ENCODE peak calls at places on chromosomes 7 and 10, in seven cellular contexts. V, R, L, K, D, H and J are unnamed samples.

GRCh38 chr10:88152720-88153119 is 289.3 kb downstream of the PTEN start:
- DNase-seq in L (no peak), V (no peak), R (peak), K (no peak), H (peak), D (peak), J (no peak)

GRCh38 chr7:141210862-141211261 is 137.0 kb downstream of the TMEM178B start:
- DNase-seq in D (no peak), R (no peak), K (no peak), H (no peak), L (no peak), V (no peak), J (no peak)

GRCh38 chr10:130766071-130766470 is 545.5 kb downstream of the TCERG1L start:
- DNase-seq in H (no peak), R (no peak), K (no peak), V (no peak), L (no peak), D (no peak), J (no peak)

GRCh38 chr10:111410740-111411139 is 333.9 kb downstream of the ADRA2A start:
- DNase-seq in V (no peak), K (no peak), R (no peak), D (no peak), L (no peak), H (no peak), J (no peak)

GRCh38 chr10:43076311-43076875 is 476 bp upstream of the RET start:
- DNase-seq in V (no peak), L (no peak), H (no peak), K (peak), R (peak), D (no peak), J (no peak)

GRCh38 chr7:590731-591551 is 71.3 kb upstream of the PDGFA start:
- DNase-seq in K (no peak), D (no peak), R (no peak), H (no peak), L (no peak), V (peak), J (no peak)

GRCh38 chr7:150849204-150849775 is 3.0 kb upstream of the AOC1 start:
- DNase-seq in H (no peak), R (no peak), V (peak), L (no peak), D (no peak), K (no peak), J (no peak)

GRCh38 chr10:24952701-24953349 is 419 bp upstream of the PRTFDC1 start:
- DNase-seq in V (peak), D (peak), L (no peak), K (peak), R (peak), H (no peak), J (peak)

GRCh38 chr7:1720325-1720724 is 50.2 kb downstream of the ELFN1 start:
- DNase-seq in K (no peak), V (no peak), H (no peak), D (no peak), R (no peak), L (no peak), J (no peak)

GRCh38 chr7:37284805-37285211 is 163.9 kb downstream of the ELMO1 start:
- DNase-seq in K (peak), V (peak), L (peak), H (peak), D (no peak), R (no peak), J (peak)

GRCh38 chr7:117395743-117396142 is 31.6 kb downstream of the ASZ1 start:
- DNase-seq in V (no peak), R (no peak), K (no peak), L (no peak), D (no peak), H (no peak), J (no peak)

GRCh38 chr10:24407928-24408327 is 199.0 kb downstream of the KIAA1217 start:
- DNase-seq in H (no peak), V (no peak), D (no peak), L (no peak), K (no peak), R (no peak), J (no peak)

GRCh38 chr7:104934665-104935064 is 79.3 kb upstream of the KMT2E start:
- DNase-seq in K (no peak), R (no peak), V (no peak), D (no peak), H (no peak), L (no peak), J (no peak)

GRCh38 chr7:48307041-48307714 is 135.9 kb downstream of the ABCA13 start:
- DNase-seq in H (no peak), V (no peak), K (no peak), L (no peak), R (no peak), D (peak), J (no peak)

GRCh38 chr10:17109475-17110207 is 20.0 kb downstream of the CUBN start:
- DNase-seq in V (no peak), R (peak), K (no peak), L (no peak), H (no peak), D (peak), J (no peak)

GRCh38 chr7:25716421-25716820 is 435.6 kb upstream of the NFE2L3 start:
- DNase-seq in V (no peak), K (no peak), R (no peak), D (no peak), L (no peak), H (no peak), J (no peak)

GRCh38 chr7:114081606-114082425 is 163.0 kb upstream of the PPP1R3A start:
- DNase-seq in L (no peak), H (peak), V (no peak), R (peak), D (peak), K (no peak), J (no peak)

GRCh38 chr7:96495751-96496216 is 173.9 kb upstream of the SLC25A13 start:
- DNase-seq in R (no peak), K (no peak), L (no peak), H (no peak), D (no peak), V (no peak), J (no peak)

GRCh38 chr7:99390941-99391602 is 16.5 kb downstream of the ARPC1B start:
- DNase-seq in D (no peak), H (no peak), K (no peak), R (no peak), V (no peak), L (no peak), J (no peak)

GRCh38 chr7:146961617-146962016 is 845.0 kb downstream of the CNTNAP2 start:
- DNase-seq in V (no peak), R (no peak), H (no peak), K (no peak), L (no peak), D (peak), J (no peak)

GRCh38 chr7:157625973-157626790 is 289.4 kb downstream of the DNAJB6 start:
- DNase-seq in L (no peak), V (no peak), D (no peak), H (no peak), R (no peak), K (no peak), J (no peak)

GRCh38 chr7:53500076-53500475 is 464.6 kb downstream of the POM121L12 start:
- DNase-seq in D (peak), R (no peak), V (no peak), H (no peak), K (no peak), L (no peak), J (no peak)

GRCh38 chr7:2483495-2483894 is 7.3 kb upstream of the GRIFIN start:
- DNase-seq in D (no peak), L (no peak), V (no peak), H (no peak), R (no peak), K (no peak), J (no peak)

GRCh38 chr10:35447693-35448407 is 111.5 kb downstream of the CCNY start:
- DNase-seq in D (peak), V (peak), R (peak), L (no peak), H (no peak), K (no peak), J (peak)

GRCh38 chr10:15461353-15462108 is 90.4 kb upstream of the FAM171A1 start:
- DNase-seq in V (no peak), L (no peak), H (no peak), R (peak), D (no peak), K (no peak), J (no peak)

DNA sequence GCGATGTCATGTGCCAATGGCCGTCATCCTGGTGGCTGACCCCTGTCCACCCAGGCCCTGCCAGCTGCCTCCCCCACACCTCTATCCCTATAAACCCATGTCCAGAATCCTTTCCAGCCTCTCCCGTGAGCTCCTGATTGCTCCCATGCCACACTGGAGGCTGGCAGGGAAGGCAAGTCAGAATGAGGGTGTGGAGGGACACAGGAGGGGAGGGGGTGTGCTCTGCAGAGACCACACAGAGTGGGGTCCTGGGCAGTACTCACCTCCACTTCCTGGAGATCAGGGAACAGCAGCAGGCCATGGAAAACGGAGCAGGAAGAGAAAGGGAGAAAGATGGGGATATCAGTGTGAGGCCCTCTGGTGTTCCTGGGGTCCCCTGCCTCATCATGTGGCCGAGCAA is 15.7 kb downstream of the SPOCK2 start:
- DNase-seq in H (no peak), K (no peak), D (no peak), R (no peak), L (no peak), V (no peak), J (no peak)
- TF ChIP-seq CTCF in H (no peak), K (no peak), D (no peak), R (no peak), L (no peak), V (no peak), J (no peak)

DNA sequence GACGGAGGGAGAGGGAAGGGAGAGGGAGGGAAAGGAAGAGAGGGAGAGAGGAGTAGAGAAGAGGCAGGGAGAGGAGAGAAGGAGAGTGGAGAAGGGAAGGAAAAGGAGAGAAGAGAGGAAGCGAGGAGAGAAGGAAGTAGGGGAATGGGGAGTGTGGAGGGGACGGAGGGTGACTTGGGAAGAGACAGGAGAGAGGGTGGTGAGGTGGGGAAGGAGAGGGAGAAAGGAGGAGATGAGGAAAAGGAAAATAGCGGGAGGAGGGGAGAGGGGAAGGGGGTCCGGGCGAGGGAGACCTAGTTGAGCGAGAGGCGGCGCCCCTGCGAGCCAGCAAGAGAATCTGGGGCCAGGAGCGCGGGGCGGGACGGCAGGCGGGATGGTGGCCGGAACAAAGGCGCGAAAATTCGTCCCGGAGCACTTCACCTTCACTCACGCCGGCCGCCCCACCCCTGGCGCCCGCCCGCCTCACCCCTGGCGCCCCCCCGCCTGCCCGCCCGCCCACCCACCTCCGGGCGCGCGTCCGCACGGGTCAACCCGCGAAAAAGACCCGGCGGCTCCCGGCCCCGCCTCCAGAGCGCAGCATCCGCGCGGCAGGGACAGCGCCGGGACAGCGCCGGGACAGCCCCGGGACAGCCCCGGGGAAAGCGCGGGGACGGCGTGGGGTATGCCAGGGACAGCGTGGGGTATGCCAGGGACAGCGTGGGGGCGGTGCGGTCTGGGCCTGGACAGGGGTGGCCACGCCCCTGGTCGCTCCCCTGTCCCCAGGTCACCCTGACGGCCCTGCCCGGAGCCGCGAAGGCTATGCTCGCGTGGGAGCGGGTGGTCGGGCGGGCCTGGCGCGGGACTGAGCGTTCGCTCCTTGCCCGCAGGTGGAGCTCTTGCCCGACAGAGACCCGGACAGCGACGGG is 4.2 kb downstream of the VSTM2A start:
- DNase-seq in H (peak), K (peak), D (peak), V (peak), R (peak), L (no peak), J (no peak)
- TF ChIP-seq CTCF in H (no peak), K (peak), D (peak), V (no peak), R (no peak), L (no peak), J (no peak)

GRCh38 chr10:59290448-59290847 is 71.9 kb downstream of the FAM13C start:
- DNase-seq in R (no peak), D (no peak), L (no peak), V (no peak), H (peak), K (no peak), J (no peak)
- TF ChIP-seq CTCF in R (no peak), D (no peak), L (no peak), V (no peak), H (no peak), K (no peak), J (no peak)

GRCh38 chr10:86523348-86523747 is 1.8 kb upstream of the WAPL start:
- DNase-seq in L (no peak), V (no peak), D (peak), H (no peak), K (peak), R (peak), J (no peak)
- TF ChIP-seq CTCF in L (no peak), V (no peak), D (peak), H (no peak), K (peak), R (peak), J (no peak)

GRCh38 chr7:122546496-122546895 is 152.4 kb downstream of the RNF133 start:
- DNase-seq in R (no peak), D (no peak), V (no peak), L (no peak), K (no peak), H (no peak), J (no peak)
- TF ChIP-seq CTCF in R (no peak), D (no peak), V (no peak), L (no peak), K (no peak), H (no peak), J (no peak)